ENCODE peak calls at places on chromosome 13, in five cellular contexts. Q, A, E, J and R are unnamed samples.

GRCh38 chr13:101049166-101049850 is 367.0 kb downstream of the NALCN start:
- DNase-seq in A (no peak), J (no peak), E (no peak), Q (no peak), R (no peak)

GRCh38 chr13:23987331-23987730 is 90.0 kb upstream of the C1QTNF9B start:
- DNase-seq in Q (no peak), E (no peak), A (no peak), J (no peak), R (no peak)

GRCh38 chr13:62710766-62711165 is 1295.1 kb upstream of the PCDH20 start:
- DNase-seq in J (no peak), Q (no peak), E (no peak), A (no peak), R (no peak)

GRCh38 chr13:103960011-103960410 is 893.8 kb upstream of the SLC10A2 start:
- DNase-seq in A (no peak), Q (no peak), J (no peak), E (no peak), R (no peak)

GRCh38 chr13:33262997-33263396 is 22.6 kb downstream of the STARD13 start:
- DNase-seq in J (no peak), E (no peak), A (no peak), Q (no peak), R (no peak)

GRCh38 chr13:51275101-51275500 is 52.9 kb downstream of the FAM124A start:
- DNase-seq in A (no peak), J (no peak), E (no peak), Q (no peak), R (no peak)

GRCh38 chr13:86563308-86563707 is 764.1 kb upstream of the SLITRK6 start:
- DNase-seq in A (no peak), Q (no peak), E (no peak), J (no peak), R (no peak)

GRCh38 chr13:72383646-72384045 is 343.8 kb downstream of the MZT1 start:
- DNase-seq in E (no peak), J (no peak), A (no peak), Q (no peak), R (no peak)

GRCh38 chr13:107301724-107302374 is 733.9 kb upstream of the ARGLU1 start:
- DNase-seq in A (no peak), E (no peak), Q (no peak), J (no peak), R (no peak)

GRCh38 chr13:73275163-73275562 is 216.4 kb downstream of the KLF5 start:
- DNase-seq in A (no peak), Q (no peak), J (no peak), E (no peak), R (no peak)

GRCh38 chr13:106110241-106110855 is 425.1 kb downstream of the EFNB2 start:
- DNase-seq in Q (no peak), A (no peak), J (no peak), E (no peak), R (no peak)

GRCh38 chr13:99041337-99041736 is 63.5 kb upstream of the DOCK9 start:
- DNase-seq in Q (no peak), A (no peak), E (no peak), J (no peak), R (no peak)

GRCh38 chr13:42533336-42533591 is 40.7 kb upstream of the TNFSF11 start:
- DNase-seq in A (no peak), Q (no peak), E (no peak), J (no peak), R (no peak)

GRCh38 chr13:24606486-24607170 is 73.6 kb upstream of the ATP12A start:
- DNase-seq in A (no peak), Q (no peak), J (no peak), E (peak), R (no peak)

GRCh38 chr13:28147489-28147888 is 9.1 kb downstream of the PAN3 start:
- DNase-seq in E (no peak), J (no peak), Q (no peak), A (no peak), R (no peak)

GRCh38 chr13:49046002-49046401 is 70.3 kb downstream of the FNDC3A start:
- DNase-seq in A (no peak), Q (no peak), J (no peak), E (no peak), R (no peak)

GRCh38 chr13:74871671-74872070 is 610.3 kb downstream of the TBC1D4 start:
- DNase-seq in A (no peak), J (no peak), E (no peak), Q (no peak), R (no peak)

GRCh38 chr13:44174769-44175425 is 198.7 kb upstream of the SERP2 start:
- DNase-seq in E (no peak), A (no peak), Q (no peak), J (no peak), R (peak)

GRCh38 chr13:28447206-28447605 is 47.7 kb downstream of the FLT1 start:
- DNase-seq in Q (no peak), J (no peak), A (no peak), E (no peak), R (no peak)

GRCh38 chr13:34076943-34077703 is 259.2 kb downstream of the RFC3 start:
- DNase-seq in E (peak), A (peak), Q (peak), J (no peak), R (peak)

GRCh38 chr13:110957181-110957884 is 42.5 kb upstream of the ANKRD10 start:
- DNase-seq in J (no peak), E (no peak), A (peak), Q (peak), R (no peak)

GRCh38 chr13:111917086-111917485 is 149.9 kb upstream of the SOX1 start:
- DNase-seq in J (no peak), Q (no peak), E (no peak), A (no peak), R (no peak)

GRCh38 chr13:78022164-78022877 is 103.7 kb upstream of the EDNRB start:
- DNase-seq in E (no peak), Q (no peak), J (no peak), A (no peak), R (no peak)

GRCh38 chr13:31528176-31528575 is 211.2 kb upstream of the RXFP2 start:
- DNase-seq in A (no peak), Q (no peak), J (no peak), E (no peak), R (no peak)

GRCh38 chr13:44197791-44198770 is 175.5 kb upstream of the SERP2 start:
- DNase-seq in E (no peak), A (no peak), J (no peak), Q (no peak), R (no peak)

DNA sequence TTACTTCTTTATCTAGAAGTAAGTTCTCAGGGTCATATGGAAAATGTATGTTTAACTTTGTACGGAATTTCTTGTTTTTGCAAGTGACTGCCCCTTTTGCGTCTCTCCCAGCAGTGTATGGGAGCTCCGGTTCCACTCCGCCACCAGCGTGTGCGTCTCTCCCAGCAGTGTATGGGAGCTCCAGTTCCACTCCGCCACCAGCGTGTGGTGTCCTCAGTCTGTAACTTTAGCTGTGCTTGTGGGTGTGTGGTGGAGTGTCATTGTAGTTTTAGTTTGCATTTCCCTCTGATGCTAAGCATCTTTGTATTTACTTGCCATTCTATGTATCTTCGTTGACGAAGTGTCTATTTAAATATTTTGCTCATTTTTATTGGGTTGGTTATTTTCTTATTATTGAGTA is 2.4 kb downstream of the CUL4A start:
- DNase-seq in E (no peak), Q (no peak), A (peak), J (no peak), R (peak)
- TF ChIP-seq JUND in E (no peak), Q (no peak), A (no peak), J (no peak), R (no peak)

DNA sequence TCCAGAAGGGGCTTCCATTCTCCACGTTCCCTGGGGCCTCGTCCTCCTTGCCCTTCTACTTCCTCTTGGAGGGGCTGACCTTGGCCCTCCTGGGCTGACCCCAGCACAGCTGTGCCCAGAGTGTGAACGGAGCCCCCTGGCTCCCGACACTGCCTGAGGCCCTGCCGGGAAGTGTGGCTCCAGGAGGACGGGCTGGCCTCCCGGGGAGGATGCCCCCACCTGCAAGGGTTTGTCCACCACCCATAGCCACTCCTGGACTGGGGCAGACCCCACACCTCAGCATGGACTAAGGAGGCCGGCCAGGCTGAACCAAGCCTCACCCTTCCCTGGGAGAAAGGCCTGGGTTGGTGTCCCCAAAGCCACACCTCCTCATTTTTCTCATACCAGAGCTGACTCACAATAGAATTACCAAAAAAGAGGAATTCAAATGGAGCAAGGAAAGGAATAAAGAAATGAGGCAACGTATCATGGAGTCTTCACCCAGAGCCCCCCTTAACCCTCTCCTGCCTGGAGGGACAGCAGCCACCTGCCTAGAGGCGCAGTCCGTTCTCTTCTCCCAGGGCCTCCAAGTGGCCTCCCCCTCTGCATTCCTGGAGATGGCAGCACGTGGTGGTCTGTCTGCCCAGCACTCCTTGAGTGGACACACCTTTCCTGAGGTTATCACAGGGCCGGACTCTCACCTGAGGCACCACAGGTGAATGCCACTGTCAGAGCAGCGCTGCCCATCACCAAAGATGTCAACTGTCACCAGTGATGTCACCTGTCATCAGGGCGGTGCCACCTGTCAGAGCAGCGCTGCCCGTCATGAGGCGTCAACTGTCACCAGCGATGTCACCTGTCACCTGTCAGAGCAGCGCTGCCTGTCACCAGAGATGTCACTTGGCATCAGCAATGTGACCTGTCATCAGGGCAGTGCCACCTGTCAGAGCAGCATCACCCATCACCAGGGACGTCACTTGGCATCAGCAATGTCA is 3.1 kb upstream of the C13orf46 start:
- DNase-seq in J (no peak), E (no peak), Q (no peak), A (no peak), R (no peak)
- TF ChIP-seq JUND in J (no peak), E (no peak), Q (no peak), A (no peak), R (no peak)

GRCh38 chr13:45827318-45827717 is 24.2 kb downstream of the SIAH3 start:
- DNase-seq in J (no peak), A (no peak), Q (no peak), E (no peak), R (no peak)

GRCh38 chr13:45823583-45823982 is 28.0 kb downstream of the SIAH3 start:
- DNase-seq in A (no peak), J (no peak), E (no peak), Q (no peak), R (no peak)

GRCh38 chr13:45825124-45825650 is 26.4 kb downstream of the SIAH3 start:
- DNase-seq in Q (no peak), J (no peak), A (no peak), E (peak), R (no peak)

GRCh38 chr13:45828253-45828968 is 23.1 kb downstream of the SIAH3 start:
- DNase-seq in Q (no peak), A (no peak), J (no peak), E (no peak), R (no peak)

DNA sequence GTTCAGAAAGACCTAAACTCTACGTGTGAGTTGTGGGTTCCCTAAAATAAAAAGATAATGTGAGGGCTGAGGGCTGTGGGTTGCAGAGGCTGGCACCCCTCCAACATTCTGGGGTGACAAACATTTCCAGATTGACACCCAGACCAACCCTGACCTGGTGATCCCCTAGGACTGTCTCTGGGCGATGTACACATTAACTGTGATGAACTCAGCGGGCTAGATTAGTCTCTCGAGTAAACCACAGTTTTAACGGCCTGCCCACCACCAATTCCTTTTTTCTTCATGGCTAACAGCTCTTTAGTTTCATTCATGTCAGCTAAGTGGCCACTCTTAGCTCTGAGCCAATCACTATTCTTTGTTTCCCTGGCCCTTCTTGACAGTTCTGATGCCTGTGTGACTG is 24.8 kb downstream of the SIAH3 start:
- DNase-seq in J (no peak), Q (no peak), E (no peak), A (no peak), R (no peak)
- TF ChIP-seq JUND in J (no peak), Q (no peak), E (no peak), A (no peak), R (no peak)

GRCh38 chr13:29901714-29902631 is 51.6 kb upstream of the UBL3 start:
- DNase-seq in A (no peak), Q (no peak), J (no peak), E (no peak), R (no peak)

GRCh38 chr13:29893438-29893837 is 43.0 kb upstream of the UBL3 start:
- DNase-seq in A (no peak), E (peak), Q (no peak), J (no peak), R (no peak)

GRCh38 chr13:29892149-29892548 is 41.7 kb upstream of the UBL3 start:
- DNase-seq in E (no peak), J (no peak), Q (no peak), A (no peak), R (no peak)

GRCh38 chr13:29902632-29903305 is 52.4 kb upstream of the UBL3 start:
- DNase-seq in J (no peak), E (no peak), Q (no peak), A (no peak), R (no peak)

DNA sequence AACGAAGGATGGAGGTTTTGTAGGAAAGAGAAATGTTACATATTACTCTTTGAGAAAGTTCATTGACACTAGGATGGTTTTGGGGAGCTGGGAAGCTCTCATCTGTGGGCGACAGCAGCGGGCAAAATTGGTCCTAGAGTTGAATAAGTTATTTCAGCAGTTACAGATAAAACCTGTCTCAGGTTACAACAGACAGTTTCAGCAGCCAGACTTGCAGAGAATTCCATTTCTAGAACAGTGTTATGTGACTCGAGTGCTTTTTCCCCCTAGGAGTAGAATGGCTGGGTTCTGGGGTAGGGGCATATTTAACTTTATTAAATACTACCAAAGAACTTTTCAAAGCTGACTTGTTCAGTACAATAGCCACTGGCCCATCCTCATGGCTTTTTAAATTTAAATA is 46.7 kb upstream of the UBL3 start:
- DNase-seq in E (no peak), A (no peak), J (no peak), Q (no peak), R (no peak)
- TF ChIP-seq JUND in E (no peak), A (no peak), J (no peak), Q (no peak), R (no peak)

GRCh38 chr13:61466280-61466679 is 50.6 kb upstream of the PCDH20 start:
- DNase-seq in J (no peak), Q (no peak), A (peak), E (no peak), R (peak)
- TF ChIP-seq JUND in J (no peak), Q (no peak), A (no peak), E (no peak), R (no peak)

GRCh38 chr13:93080587-93080986 is 146.0 kb upstream of the GPC6 start:
- DNase-seq in A (no peak), Q (no peak), J (no peak), E (no peak), R (peak)
- TF ChIP-seq JUND in A (no peak), Q (no peak), J (no peak), E (no peak), R (no peak)

GRCh38 chr13:91657283-91657682 is 258.9 kb downstream of the GPC5 start:
- DNase-seq in Q (no peak), J (no peak), E (no peak), A (no peak), R (no peak)

GRCh38 chr13:91647361-91647970 is 249.0 kb downstream of the GPC5 start:
- DNase-seq in J (peak), A (peak), Q (no peak), E (peak), R (no peak)

GRCh38 chr13:91655731-91656130 is 257.3 kb downstream of the GPC5 start:
- DNase-seq in A (no peak), E (no peak), Q (no peak), J (no peak), R (no peak)

GRCh38 chr13:91652389-91652788 is 254.0 kb downstream of the GPC5 start:
- DNase-seq in J (no peak), E (no peak), A (no peak), Q (no peak), R (no peak)
- TF ChIP-seq JUND in J (no peak), E (no peak), A (no peak), Q (no peak), R (no peak)

GRCh38 chr13:109945206-109945960 is 159.0 kb upstream of the IRS2 start:
- DNase-seq in A (no peak), E (no peak), Q (no peak), J (no peak), R (no peak)

GRCh38 chr13:109954441-109954840 is 168.1 kb upstream of the IRS2 start:
- DNase-seq in E (no peak), Q (no peak), A (no peak), J (no peak), R (no peak)

GRCh38 chr13:109951491-109951890 is 165.1 kb upstream of the IRS2 start:
- DNase-seq in E (no peak), J (no peak), Q (no peak), A (no peak), R (no peak)

GRCh38 chr13:109949395-109949794 is 163.0 kb upstream of the IRS2 start:
- DNase-seq in A (no peak), J (no peak), E (no peak), Q (no peak), R (no peak)
- TF ChIP-seq JUND in A (no peak), J (peak), E (no peak), Q (no peak), R (no peak)

DNA sequence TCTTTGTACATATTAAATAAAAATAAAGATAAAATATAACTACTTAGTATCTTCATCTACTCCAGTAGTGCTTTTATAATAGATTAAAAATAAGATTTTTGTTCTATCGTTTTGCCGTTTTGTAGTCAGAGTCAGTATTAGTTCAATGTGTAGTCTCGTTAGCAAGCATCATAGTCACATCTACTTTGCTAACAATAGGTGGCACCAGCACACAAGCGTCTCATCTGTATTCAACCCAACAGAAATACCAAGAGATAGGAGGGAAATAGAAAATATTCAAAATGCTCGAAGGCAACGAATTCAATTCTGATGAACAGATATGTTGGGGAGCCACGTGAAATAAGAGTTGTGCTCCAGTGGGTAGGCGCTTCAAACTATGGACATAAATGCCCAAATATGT is 21.4 kb upstream of the MICU2 start:
- DNase-seq in J (no peak), Q (peak), E (peak), A (peak), R (peak)
- TF ChIP-seq JUND in J (no peak), Q (no peak), E (no peak), A (no peak), R (no peak)